ENCODE peak calls at places on chromosomes 16 and 17, in seven cellular contexts. E, R, U, S, K, F and G are unnamed samples.

GRCh38 chr17:8436169-8436932 is 667 bp downstream of the NDEL1 start:
- DNase-seq in E (peak; percentile 79), R (peak; percentile 50), U (peak; percentile 27), S (no peak), K (peak; percentile 82), F (peak; percentile 56), G (peak; percentile 88)

GRCh38 chr16:57732011-57732410 is 3.6 kb upstream of the KATNB1 start:
- DNase-seq in E (no peak), R (no peak), U (no peak), S (no peak), K (no peak), F (peak; percentile 29), G (no peak)

GRCh38 chr16:24667244-24667764 is 62.1 kb upstream of the TNRC6A start:
- DNase-seq in E (no peak), R (no peak), U (no peak), S (no peak), K (no peak), F (no peak), G (no peak)

GRCh38 chr17:70173646-70174045 is 4.3 kb downstream of the KCNJ2 start:
- DNase-seq in E (no peak), R (no peak), U (no peak), S (no peak), K (no peak), F (no peak), G (no peak)

GRCh38 chr16:78469787-78470186 is 370.3 kb downstream of the WWOX start:
- DNase-seq in E (no peak), R (no peak), U (no peak), S (no peak), K (no peak), F (no peak), G (no peak)

GRCh38 chr17:66491213-66491612 is 188.8 kb downstream of the PRKCA start:
- DNase-seq in E (no peak), R (no peak), U (no peak), S (no peak), K (no peak), F (no peak), G (no peak)

GRCh38 chr17:61338874-61339478 is 60.7 kb upstream of the TBX2 start:
- DNase-seq in E (no peak), R (no peak), U (no peak), S (no peak), K (no peak), F (peak; percentile 38), G (no peak)

GRCh38 chr17:45677770-45678169 is 106.3 kb upstream of the CRHR1 start:
- DNase-seq in E (no peak), R (no peak), U (no peak), S (no peak), K (no peak), F (peak; percentile 57), G (no peak)

GRCh38 chr17:12296120-12296727 is 275.5 kb downstream of the MAP2K4 start:
- DNase-seq in E (peak; percentile 46), R (no peak), U (no peak), S (peak; percentile 2), K (no peak), F (no peak), G (no peak)

GRCh38 chr17:47846741-47847340 is 4.1 kb downstream of the SP6 start:
- DNase-seq in E (peak; percentile 72), R (no peak), U (no peak), S (no peak), K (no peak), F (no peak), G (no peak)

GRCh38 chr16:29876578-29877249 is 13.7 kb upstream of the CDIPT start:
- DNase-seq in E (no peak), R (peak; percentile 37), U (peak; percentile 17), S (no peak), K (no peak), F (no peak), G (no peak)

GRCh38 chr17:42179911-42180410 is 981 bp downstream of the KCNH4 start:
- DNase-seq in E (peak; percentile 88), R (no peak), U (no peak), S (no peak), K (peak; percentile 71), F (peak; percentile 46), G (peak; percentile 52)

GRCh38 chr16:3945751-3946603 is 65.5 kb upstream of the CREBBP start:
- DNase-seq in E (no peak), R (no peak), U (no peak), S (peak; percentile 99), K (peak; percentile 88), F (peak; percentile 95), G (no peak)